ENCODE peak calls at places on chromosome 1, in seven cellular contexts. One of them, this sample, is unnamed.

GRCh38 chr1:42529724-42530161 is 66.7 kb downstream of the CCDC30 start:
- DNase-seq in activated CD4-positive, CD25-positive, alpha-beta regulatory T cell: no peak
- DNase-seq in central memory CD4-positive, alpha-beta T cell: peak
- DNase-seq in GM12865: no peak
- DNase-seq in cardiac fibroblast: peak
- DNase-seq in mucosa of gallbladder: no peak
- DNase-seq in nephron progenitor cell: no peak
- DNase-seq in this sample: no peak

GRCh38 chr1:224377676-224378006 is 21.0 kb downstream of the CNIH4 start:
- DNase-seq in nephron progenitor cell: no peak
- DNase-seq in cardiac fibroblast: peak
- DNase-seq in GM12865: peak
- DNase-seq in central memory CD4-positive, alpha-beta T cell: no peak
- DNase-seq in mucosa of gallbladder: no peak
- DNase-seq in activated CD4-positive, CD25-positive, alpha-beta regulatory T cell: no peak
- DNase-seq in this sample: no peak

GRCh38 chr1:28517649-28517999 is 11.8 kb downstream of the RCC1 start:
- DNase-seq in mucosa of gallbladder: no peak
- DNase-seq in nephron progenitor cell: no peak
- DNase-seq in activated CD4-positive, CD25-positive, alpha-beta regulatory T cell: no peak
- DNase-seq in cardiac fibroblast: no peak
- DNase-seq in central memory CD4-positive, alpha-beta T cell: no peak
- DNase-seq in GM12865: peak
- DNase-seq in this sample: peak

GRCh38 chr1:93751391-93752250 is 70.0 kb upstream of the BCAR3 start:
- DNase-seq in GM12865: no peak
- DNase-seq in cardiac fibroblast: peak
- DNase-seq in central memory CD4-positive, alpha-beta T cell: no peak
- DNase-seq in nephron progenitor cell: no peak
- DNase-seq in activated CD4-positive, CD25-positive, alpha-beta regulatory T cell: no peak
- DNase-seq in mucosa of gallbladder: no peak
- DNase-seq in this sample: no peak

GRCh38 chr1:48649880-48650279 is 126.8 kb downstream of the BEND5 start:
- DNase-seq in central memory CD4-positive, alpha-beta T cell: no peak
- DNase-seq in nephron progenitor cell: no peak
- DNase-seq in GM12865: no peak
- DNase-seq in mucosa of gallbladder: no peak
- DNase-seq in cardiac fibroblast: no peak
- DNase-seq in activated CD4-positive, CD25-positive, alpha-beta regulatory T cell: no peak
- DNase-seq in this sample: no peak

GRCh38 chr1:96966536-96967138 is 245.1 kb downstream of the PTBP2 start:
- DNase-seq in central memory CD4-positive, alpha-beta T cell: peak
- DNase-seq in mucosa of gallbladder: peak
- DNase-seq in cardiac fibroblast: peak
- DNase-seq in nephron progenitor cell: peak
- DNase-seq in GM12865: peak
- DNase-seq in activated CD4-positive, CD25-positive, alpha-beta regulatory T cell: peak
- DNase-seq in this sample: peak

GRCh38 chr1:246081856-246082668 is 425.0 kb downstream of the SMYD3 start:
- DNase-seq in central memory CD4-positive, alpha-beta T cell: no peak
- DNase-seq in activated CD4-positive, CD25-positive, alpha-beta regulatory T cell: no peak
- DNase-seq in nephron progenitor cell: no peak
- DNase-seq in cardiac fibroblast: no peak
- DNase-seq in GM12865: no peak
- DNase-seq in mucosa of gallbladder: no peak
- DNase-seq in this sample: no peak

GRCh38 chr1:203129501-203130231 is 2.1 kb downstream of the ADORA1 start:
- DNase-seq in cardiac fibroblast: peak
- DNase-seq in activated CD4-positive, CD25-positive, alpha-beta regulatory T cell: no peak
- DNase-seq in nephron progenitor cell: no peak
- DNase-seq in central memory CD4-positive, alpha-beta T cell: no peak
- DNase-seq in GM12865: no peak
- DNase-seq in mucosa of gallbladder: peak
- DNase-seq in this sample: no peak